ENCODE peak calls at places on chromosomes 2 and 18, in six cellular contexts. E is stimulated activated CD4-positive, alpha-beta T cell treated with anti-CD3 and anti-CD28 coated beads, Interleukin-15, amount 100 ng/mL, for 1 hour; F is immature natural killer cell; B is esophagus squamous epithelium; J is T-helper 1 cell; R is anterior cingulate cortex. D is an unnamed sample.

GRCh38 chr2:36555789-36556188 is 42.2 kb downstream of the FEZ2 start:
- DNase-seq in E (no peak), F (no peak), B (no peak), J (no peak), R (no peak), D (no peak)

GRCh38 chr2:153557211-153557610 is 78.6 kb upstream of the RPRM start:
- DNase-seq in E (no peak), F (no peak), B (no peak), J (no peak), R (no peak), D (no peak)

GRCh38 chr2:136019304-136019703 is 33.9 kb upstream of the DARS1 start:
- DNase-seq in E (no peak), F (no peak), B (no peak), J (no peak), R (no peak), D (no peak)

GRCh38 chr2:209097168-209097567 is 326.7 kb upstream of the MAP2 start:
- DNase-seq in E (no peak), F (no peak), B (no peak), J (no peak), R (no peak), D (no peak)

GRCh38 chr2:43086451-43087221 is 139.8 kb downstream of the ZFP36L2 start:
- DNase-seq in E (no peak), F (no peak), B (no peak), J (no peak), R (no peak), D (no peak)

GRCh38 chr18:10142056-10142455 is 228.2 kb downstream of the VAPA start:
- DNase-seq in E (no peak), F (no peak), B (no peak), J (no peak), R (no peak), D (no peak)

GRCh38 chr2:56132138-56132537 is 51.7 kb upstream of the CCDC85A start:
- DNase-seq in E (no peak), F (no peak), B (no peak), J (no peak), R (no peak), D (no peak)

GRCh38 chr2:190904644-190905043 is 24.0 kb downstream of the GLS start:
- DNase-seq in E (no peak), F (no peak), B (no peak), J (no peak), R (no peak), D (no peak)

GRCh38 chr2:112867701-112868631 is 31.4 kb upstream of the IL1B start:
- DNase-seq in E (no peak), F (no peak), B (no peak), J (no peak), R (no peak), D (no peak)

GRCh38 chr18:1585881-1586488 is 681.3 kb downstream of the ADCYAP1 start:
- DNase-seq in E (no peak), F (no peak), B (no peak), J (no peak), R (no peak), D (no peak)

GRCh38 chr2:3641841-3642421 is 16.1 kb upstream of the ALLC start:
- DNase-seq in E (no peak), F (no peak), B (no peak), J (no peak), R (no peak), D (no peak)

GRCh38 chr2:136809987-136810386 is 44.6 kb downstream of the THSD7B start:
- DNase-seq in E (no peak), F (no peak), B (no peak), J (no peak), R (no peak), D (no peak)

GRCh38 chr2:138902239-138902871 is 122.2 kb upstream of the NXPH2 start:
- DNase-seq in E (no peak), F (no peak), B (no peak), J (no peak), R (no peak), D (no peak)

GRCh38 chr2:25707927-25708326 is 34.5 kb upstream of the DTNB start:
- DNase-seq in E (no peak), F (no peak), B (no peak), J (no peak), R (no peak), D (no peak)

GRCh38 chr2:157336137-157336721 is 10.6 kb upstream of the ERMN start:
- DNase-seq in E (no peak), F (peak), B (no peak), J (peak), R (no peak), D (peak)

GRCh38 chr2:216994231-216994997 is 134.6 kb upstream of the TNP1 start:
- DNase-seq in E (no peak), F (no peak), B (no peak), J (no peak), R (no peak), D (no peak)

GRCh38 chr2:10668402-10669012 is 21.3 kb downstream of the NOL10 start:
- DNase-seq in E (no peak), F (peak), B (no peak), J (peak), R (no peak), D (peak)

GRCh38 chr2:46434851-46435273 is 44.5 kb upstream of the TMEM247 start:
- DNase-seq in E (no peak), F (no peak), B (no peak), J (no peak), R (no peak), D (no peak)

GRCh38 chr2:43269074-43269572 is 42.7 kb upstream of the ZFP36L2 start:
- DNase-seq in E (no peak), F (no peak), B (peak), J (no peak), R (no peak), D (no peak)

GRCh38 chr2:119888673-119889072 is 124.2 kb upstream of the EPB41L5 start:
- DNase-seq in E (no peak), F (no peak), B (no peak), J (no peak), R (no peak), D (no peak)

GRCh38 chr2:95268208-95269035 is 5.8 kb upstream of the PROM2 start:
- DNase-seq in E (no peak), F (no peak), B (no peak), J (no peak), R (no peak), D (no peak)

GRCh38 chr2:8352300-8352699 is 329.6 kb upstream of the ID2 start:
- DNase-seq in E (no peak), F (no peak), B (no peak), J (no peak), R (no peak), D (no peak)

GRCh38 chr2:217952409-217952808 is 50.4 kb downstream of the TNS1 start:
- DNase-seq in E (no peak), F (no peak), B (no peak), J (no peak), R (no peak), D (no peak)

GRCh38 chr18:10376735-10377134 is 77.7 kb upstream of the APCDD1 start:
- DNase-seq in E (no peak), F (no peak), B (no peak), J (no peak), R (no peak), D (no peak)

GRCh38 chr18:11458447-11458846 is 150.9 kb upstream of the SLC35G4 start:
- DNase-seq in E (no peak), F (no peak), B (no peak), J (no peak), R (no peak), D (no peak)

GRCh38 chr2:238107525-238108422 is 7.6 kb downstream of the ESPNL start:
- DNase-seq in E (no peak), F (no peak), B (no peak), J (no peak), R (no peak), D (no peak)

GRCh38 chr2:65298089-65298488 is 70.5 kb downstream of the ACTR2 start:
- DNase-seq in E (no peak), F (no peak), B (no peak), J (no peak), R (no peak), D (no peak)

GRCh38 chr2:108449410-108450200 is 599 bp downstream of the GCC2 start:
- DNase-seq in E (no peak), F (peak), B (no peak), J (peak), R (no peak), D (peak)

GRCh38 chr2:27089111-27089954 is 2.8 kb downstream of the KHK start:
- DNase-seq in E (no peak), F (no peak), B (no peak), J (no peak), R (no peak), D (no peak)

GRCh38 chr18:50158866-50159653 is 35.9 kb downstream of the MYO5B start:
- DNase-seq in E (no peak), F (no peak), B (no peak), J (no peak), R (no peak), D (no peak)

GRCh38 chr2:187383043-187383800 is 64.8 kb downstream of the CALCRL start:
- DNase-seq in E (no peak), F (no peak), B (no peak), J (no peak), R (no peak), D (no peak)

D was measured in effector memory CD8-positive, alpha-beta T cell.